ENCODE peak calls at places on chromosomes 16 and 17, in eight cellular contexts. P is psoas muscle, I is GM23248, C is endothelial cell of umbilical vein, O is PC-3, G is thyroid gland, Z is transverse colon, B is iPS DF 6.9. F is an unnamed sample. For H3K4me1, the result is how much of the 10 kb centered on the place peaks cover.

GRCh38 chr16:27980076-27980775 is 83.3 kb downstream of the GSG1L start:
- DNase-seq in P (no peak), I (no peak), G (no peak), B (no peak), C (no peak), O (no peak), Z (no peak), F (no peak)

GRCh38 chr17:78722101-78722761 is 59.8 kb downstream of the CYTH1 start:
- DNase-seq in Z (peak), I (no peak), B (no peak), G (peak), P (peak), C (no peak), O (no peak), F (no peak)

GRCh38 chr17:66373944-66374817 is 71.8 kb downstream of the PRKCA start:
- DNase-seq in B (no peak), O (no peak), P (no peak), I (no peak), C (no peak), Z (peak), G (peak), F (peak)

GRCh38 chr17:46870116-46870803 is 18.9 kb downstream of the WNT9B start:
- DNase-seq in B (no peak), C (no peak), O (no peak), Z (peak), I (no peak), G (no peak), P (no peak), F (no peak)

GRCh38 chr16:49596699-49597291 is 223.2 kb downstream of the C16orf78 start:
- DNase-seq in I (no peak), B (no peak), C (no peak), G (no peak), O (no peak), Z (no peak), P (peak), F (no peak)

GRCh38 chr17:700504-701094 is 14.0 kb downstream of the VPS53 start:
- DNase-seq in I (peak), O (peak), P (no peak), Z (no peak), C (peak), B (no peak), G (no peak), F (no peak)

GRCh38 chr17:68705331-68706166 is 104.4 kb upstream of the FAM20A start:
- DNase-seq in G (no peak), B (no peak), C (no peak), I (peak), O (no peak), P (no peak), Z (no peak), F (no peak)

GRCh38 chr17:39408360-39408759 is 6.9 kb upstream of the FBXL20 start:
- DNase-seq in B (no peak), G (no peak), P (no peak), C (no peak), Z (no peak), O (no peak), I (no peak), F (peak)

GRCh38 chr16:535446-536405 is 8.2 kb downstream of the CAPN15 start:
- DNase-seq in B (no peak), G (no peak), P (peak), Z (peak), C (no peak), O (peak), I (peak), F (no peak)

GRCh38 chr16:8678068-8678927 is 3.9 kb downstream of the ABAT start:
- DNase-seq in P (no peak), I (peak), C (no peak), O (peak), B (no peak), Z (no peak), G (no peak), F (no peak)

GRCh38 chr17:47705536-47706481 is 11.8 kb downstream of the TBKBP1 start:
- DNase-seq in C (no peak), B (no peak), P (no peak), I (no peak), G (no peak), O (no peak), Z (no peak), F (no peak)

GRCh38 chr17:77191266-77191665 is 50.5 kb downstream of the SEC14L1 start:
- DNase-seq in C (no peak), B (no peak), P (no peak), G (no peak), O (no peak), Z (no peak), I (no peak), F (no peak)

GRCh38 chr17:49130891-49131290 is 1.7 kb upstream of the B4GALNT2 start:
- DNase-seq in O (no peak), C (no peak), G (no peak), Z (no peak), B (no peak), I (peak), P (no peak), F (no peak)

GRCh38 chr17:16407911-16408588 is 7.3 kb upstream of the TRPV2 start:
- DNase-seq in B (no peak), O (peak), I (peak), Z (peak), P (peak), C (peak), G (peak), F (peak)

GRCh38 chr17:8857919-8858318 is 9.6 kb downstream of the PIK3R6 start:
- DNase-seq in C (no peak), P (no peak), B (no peak), I (peak), O (no peak), G (no peak), Z (no peak), F (no peak)

GRCh38 chr17:33015716-33016346 is 24.2 kb downstream of the SPACA3 start:
- DNase-seq in B (no peak), Z (no peak), C (no peak), P (no peak), G (no peak), O (no peak), I (no peak), F (no peak)

GRCh38 chr16:10976663-10977062 is 32.3 kb downstream of the CLEC16A start:
- DNase-seq in P (no peak), I (no peak), B (no peak), O (no peak), Z (no peak), C (no peak), G (no peak), F (no peak)

GRCh38 chr17:72120878-72121163 is at the start of gene SOX9:
- DNase-seq in I (peak), G (peak), Z (peak), P (peak), B (peak), C (no peak), O (peak), F (peak)
- H3K4me1 ChIP-seq in I (under half), G (under half), Z (under half), P (under half), B (under half), C (under half), O (under half), F (under half)

GRCh38 chr17:73747221-73748002 is 103.2 kb upstream of the SDK2 start:
- DNase-seq in Z (no peak), C (no peak), G (no peak), O (no peak), P (no peak), B (no peak), I (no peak), F (no peak)

GRCh38 chr17:73750975-73751374 is 106.7 kb upstream of the SDK2 start:
- DNase-seq in O (no peak), B (no peak), P (no peak), I (no peak), G (no peak), Z (peak), C (no peak), F (no peak)

GRCh38 chr17:73748521-73748920 is 104.3 kb upstream of the SDK2 start:
- DNase-seq in I (no peak), O (no peak), C (no peak), P (no peak), G (no peak), B (no peak), Z (no peak), F (no peak)

GRCh38 chr17:73749337-73749807 is 105.1 kb upstream of the SDK2 start:
- DNase-seq in P (no peak), O (peak), I (peak), Z (no peak), C (no peak), G (no peak), B (no peak), F (no peak)

GRCh38 chr17:73749906-73750305 is 105.7 kb upstream of the SDK2 start:
- DNase-seq in P (no peak), O (no peak), G (no peak), Z (no peak), B (no peak), C (no peak), I (no peak), F (no peak)
- H3K27ac ChIP-seq in P (no peak), O (no peak), G (no peak), Z (no peak), B (no peak), C (no peak), I (no peak), F (no peak)

DNA sequence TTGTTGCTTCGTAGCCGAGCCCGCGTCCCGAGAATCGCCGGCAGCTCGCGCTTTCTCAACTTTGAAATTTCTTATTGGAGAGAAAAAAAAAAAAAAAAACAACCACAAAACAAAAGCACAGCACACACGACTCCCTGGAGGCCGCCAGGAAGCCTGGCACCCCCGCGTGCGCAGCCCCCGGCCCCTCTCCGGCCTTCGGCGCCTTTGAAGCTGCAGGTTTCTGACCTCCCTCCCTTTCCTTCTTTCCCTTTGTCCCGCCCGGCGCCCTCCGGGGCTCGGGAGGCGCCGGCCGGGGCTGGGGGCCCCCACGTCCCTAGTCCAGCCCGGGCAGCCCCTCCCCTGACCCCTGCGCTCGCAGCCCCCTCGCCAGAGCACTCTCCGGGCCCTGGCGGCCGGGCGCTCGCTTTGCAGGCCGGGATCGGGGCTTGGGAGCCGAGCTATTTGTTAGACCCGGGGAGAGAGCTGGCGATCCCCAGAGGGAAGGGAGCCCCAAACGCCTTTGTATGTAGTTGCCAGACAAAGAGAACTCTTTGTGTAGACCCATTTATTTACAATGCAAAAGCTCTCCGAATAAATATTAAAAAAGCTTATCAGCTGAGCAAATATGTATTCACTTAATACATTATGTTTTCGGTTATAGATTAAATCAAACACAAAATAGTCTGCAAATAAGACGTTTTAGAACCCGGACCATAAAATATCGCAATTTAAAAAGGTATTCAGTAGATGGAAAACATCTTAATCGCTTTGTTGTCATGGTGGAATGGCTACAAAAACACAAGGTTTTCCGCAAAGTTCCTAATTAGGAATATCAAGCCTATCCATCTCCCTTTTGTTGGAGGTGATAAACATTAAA is 2.3 kb downstream of the BAHCC1 start:
- DNase-seq in G (peak), I (peak), P (peak), Z (peak), B (no peak), C (peak), O (peak), F (no peak)
- H3K4me1 ChIP-seq in G (under half), I (under half), P (under half), Z (under half), B (under half), C (under half), O (under half), F (under half)

GRCh38 chr17:5042152-5043022 is 7.2 kb upstream of the SLC52A1 start:
- DNase-seq in I (no peak), O (no peak), B (no peak), C (no peak), P (no peak), G (no peak), Z (no peak), F (no peak)
- H3K27ac ChIP-seq in I (no peak), O (no peak), B (no peak), C (no peak), P (no peak), G (no peak), Z (peak), F (no peak)

DNA sequence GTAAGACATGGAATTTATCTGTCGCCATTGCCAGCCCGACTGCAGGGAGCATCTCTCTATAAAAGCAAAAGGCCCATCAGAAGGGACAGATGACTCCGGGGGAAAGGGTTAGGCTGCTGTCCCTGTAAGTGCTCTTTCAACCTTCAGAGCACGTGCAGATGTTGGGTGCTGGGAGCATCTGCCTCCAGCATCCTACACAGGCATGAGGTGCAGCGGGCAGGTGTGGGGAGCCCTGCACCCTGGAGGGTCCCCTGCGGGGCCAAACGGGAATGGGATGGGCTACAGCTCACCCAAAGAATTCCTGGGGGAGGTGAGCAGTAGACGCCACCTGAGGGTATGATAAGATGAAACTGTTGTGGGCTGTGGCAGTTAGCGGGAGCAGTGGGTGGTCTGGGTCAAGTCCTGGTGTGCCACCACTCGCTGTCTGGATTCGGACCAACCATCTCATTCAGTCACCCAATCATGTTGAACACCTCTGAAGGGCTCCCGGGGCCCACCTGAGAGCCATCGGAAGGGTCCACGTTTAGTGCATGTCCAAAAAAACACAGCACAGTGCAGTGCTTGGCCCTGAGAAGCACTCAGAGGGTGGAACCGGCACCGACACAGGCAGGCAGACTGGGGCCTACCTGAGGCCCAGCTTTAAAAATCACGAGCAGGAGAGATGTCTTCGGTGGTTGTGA is 3.8 kb downstream of the SMCR8 start:
- DNase-seq in B (no peak), C (no peak), Z (no peak), I (peak), P (no peak), O (no peak), G (no peak), F (no peak)
- H3K4me1 ChIP-seq in B (under half), C (under half), Z (under half), I (under half), P (under half), O (under half), G (under half), F (under half)

DNA sequence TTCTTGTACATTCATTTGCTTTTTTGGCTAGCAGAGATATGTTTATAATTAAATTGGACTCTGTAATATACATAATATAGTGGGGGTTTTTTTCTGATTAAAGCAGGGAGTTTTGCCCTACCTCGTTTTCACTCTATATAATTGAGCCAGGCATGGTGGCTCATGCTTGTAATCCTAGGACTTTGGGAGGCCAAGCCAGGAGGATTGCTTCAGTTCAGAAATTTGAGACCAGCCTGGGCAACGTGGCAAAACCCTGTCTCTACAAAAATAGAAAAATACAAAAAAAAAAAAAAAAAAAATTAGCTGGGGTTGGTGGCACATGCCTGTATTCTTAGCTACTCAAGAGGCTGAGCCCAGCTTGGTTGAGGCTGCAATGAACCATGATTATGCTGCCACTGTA is 42.2 kb downstream of the PAFAH1B1 start:
- DNase-seq in C (no peak), Z (no peak), I (no peak), P (no peak), G (no peak), B (no peak), O (no peak), F (no peak)
- H3K27ac ChIP-seq in C (no peak), Z (no peak), I (no peak), P (peak), G (no peak), B (no peak), O (no peak), F (no peak)

GRCh38 chr17:62650587-62650986 is 23.1 kb downstream of the MRC2 start:
- DNase-seq in G (no peak), P (no peak), O (no peak), I (no peak), C (no peak), Z (no peak), B (no peak), F (no peak)

GRCh38 chr17:62652251-62653001 is 25.0 kb downstream of the MRC2 start:
- DNase-seq in Z (peak), O (peak), G (peak), B (no peak), C (peak), P (peak), I (peak), F (no peak)

GRCh38 chr17:62648954-62649294 is 21.5 kb downstream of the MRC2 start:
- DNase-seq in I (no peak), B (no peak), G (no peak), C (no peak), P (no peak), Z (no peak), O (no peak), F (no peak)

GRCh38 chr17:62648247-62648953 is 20.9 kb downstream of the MRC2 start:
- DNase-seq in Z (no peak), G (no peak), B (no peak), O (no peak), I (peak), C (no peak), P (no peak), F (no peak)

DNA sequence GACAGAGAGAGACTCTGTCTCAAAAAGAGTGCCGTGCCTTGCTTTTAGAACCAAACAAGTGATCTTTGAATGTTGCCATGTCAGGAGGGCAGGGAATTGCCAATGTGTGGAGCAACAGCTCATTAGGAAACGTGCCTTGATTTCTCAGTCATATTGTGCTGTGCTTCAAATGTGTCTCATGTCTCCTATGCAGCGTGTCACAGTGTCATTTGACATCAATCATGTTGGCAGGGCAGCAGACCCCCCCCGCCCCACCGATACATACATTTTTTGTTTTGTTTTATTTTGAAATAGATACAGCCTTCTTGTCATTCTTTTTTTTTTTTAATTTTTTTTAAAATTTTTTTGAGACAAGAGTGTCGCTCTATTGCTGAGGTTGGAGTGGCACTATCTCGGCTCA is 22.1 kb downstream of the MRC2 start:
- DNase-seq in I (peak), Z (no peak), C (no peak), B (no peak), O (no peak), G (no peak), P (peak), F (no peak)
- H3K4me1 ChIP-seq in I (under half), Z (under half), C (under half), B (under half), O (under half), G (under half), P (under half), F (under half)

GRCh38 chr17:21061971-21062526 is 19.2 kb upstream of the USP22 start:
- DNase-seq in I (no peak), Z (no peak), G (no peak), C (no peak), B (no peak), P (no peak), O (no peak), F (no peak)
- H3K27ac ChIP-seq in I (no peak), Z (no peak), G (no peak), C (no peak), B (no peak), P (no peak), O (no peak), F (no peak)